ENCODE peak calls at places on chromosomes 12 and 14, in four cellular contexts. One of them, this sample, is unnamed.

GRCh38 chr12:108333898-108334699 is 5.0 kb downstream of the CMKLR1 start:
- DNase-seq in H4: peak; percentile 24
- DNase-seq in cardiac fibroblast: peak; percentile 5
- DNase-seq in activated CD4-positive, alpha-beta T cell treated with anti-CD3 and anti-CD28 coated beads for 36 hours: peak; percentile 34
- DNase-seq in this sample: peak; percentile 94

GRCh38 chr12:89138048-89138852 is 214.1 kb downstream of the DUSP6 start:
- DNase-seq in H4: no peak
- DNase-seq in activated CD4-positive, alpha-beta T cell treated with anti-CD3 and anti-CD28 coated beads for 36 hours: peak; percentile 45
- DNase-seq in cardiac fibroblast: peak; percentile 40
- DNase-seq in this sample: peak; percentile 27

GRCh38 chr12:58957298-58957697 is 37.0 kb upstream of the LRIG3 start:
- DNase-seq in cardiac fibroblast: no peak
- DNase-seq in H4: no peak
- DNase-seq in activated CD4-positive, alpha-beta T cell treated with anti-CD3 and anti-CD28 coated beads for 36 hours: no peak
- DNase-seq in this sample: no peak

GRCh38 chr14:76337619-76338545 is 38.1 kb upstream of the ESRRB start:
- DNase-seq in cardiac fibroblast: no peak
- DNase-seq in activated CD4-positive, alpha-beta T cell treated with anti-CD3 and anti-CD28 coated beads for 36 hours: no peak
- DNase-seq in H4: no peak
- DNase-seq in this sample: no peak

GRCh38 chr14:61632401-61633195 is 62.7 kb upstream of the HIF1A start:
- DNase-seq in H4: no peak
- DNase-seq in activated CD4-positive, alpha-beta T cell treated with anti-CD3 and anti-CD28 coated beads for 36 hours: no peak
- DNase-seq in cardiac fibroblast: no peak
- DNase-seq in this sample: peak; percentile 78

GRCh38 chr12:98656289-98657101 is 11.4 kb downstream of the APAF1 start:
- DNase-seq in cardiac fibroblast: no peak
- DNase-seq in H4: no peak
- DNase-seq in activated CD4-positive, alpha-beta T cell treated with anti-CD3 and anti-CD28 coated beads for 36 hours: peak; percentile 17
- DNase-seq in this sample: no peak

GRCh38 chr14:80136358-80136757 is 74.9 kb downstream of the DIO2 start:
- DNase-seq in H4: peak; percentile 31
- DNase-seq in activated CD4-positive, alpha-beta T cell treated with anti-CD3 and anti-CD28 coated beads for 36 hours: no peak
- DNase-seq in cardiac fibroblast: peak; percentile 6
- DNase-seq in this sample: peak; percentile 6

GRCh38 chr14:73804636-73805035 is 47.0 kb upstream of the PTGR2 start:
- DNase-seq in activated CD4-positive, alpha-beta T cell treated with anti-CD3 and anti-CD28 coated beads for 36 hours: no peak
- DNase-seq in cardiac fibroblast: no peak
- DNase-seq in H4: no peak
- DNase-seq in this sample: no peak

GRCh38 chr12:102503056-102503681 is 22.8 kb upstream of the IGF1 start:
- DNase-seq in cardiac fibroblast: no peak
- DNase-seq in H4: no peak
- DNase-seq in activated CD4-positive, alpha-beta T cell treated with anti-CD3 and anti-CD28 coated beads for 36 hours: no peak
- DNase-seq in this sample: no peak

GRCh38 chr14:91075553-91075952 is 15.1 kb upstream of the RPS6KA5 start:
- DNase-seq in cardiac fibroblast: no peak
- DNase-seq in activated CD4-positive, alpha-beta T cell treated with anti-CD3 and anti-CD28 coated beads for 36 hours: no peak
- DNase-seq in H4: no peak
- DNase-seq in this sample: no peak

GRCh38 chr12:108772247-108772646 is 40.9 kb upstream of the CORO1C start:
- DNase-seq in activated CD4-positive, alpha-beta T cell treated with anti-CD3 and anti-CD28 coated beads for 36 hours: no peak
- DNase-seq in cardiac fibroblast: no peak
- DNase-seq in H4: no peak
- DNase-seq in this sample: peak; percentile 88

GRCh38 chr12:85784096-85784720 is 52.0 kb downstream of the RASSF9 start:
- DNase-seq in H4: no peak
- DNase-seq in activated CD4-positive, alpha-beta T cell treated with anti-CD3 and anti-CD28 coated beads for 36 hours: no peak
- DNase-seq in cardiac fibroblast: no peak
- DNase-seq in this sample: no peak

GRCh38 chr14:95296595-95297365 is 22.9 kb downstream of the CLMN start:
- DNase-seq in cardiac fibroblast: no peak
- DNase-seq in H4: no peak
- DNase-seq in activated CD4-positive, alpha-beta T cell treated with anti-CD3 and anti-CD28 coated beads for 36 hours: no peak
- DNase-seq in this sample: no peak

GRCh38 chr14:100839573-100840175 is 13.8 kb downstream of the MEG3 start:
- DNase-seq in H4: no peak
- DNase-seq in cardiac fibroblast: no peak
- DNase-seq in activated CD4-positive, alpha-beta T cell treated with anti-CD3 and anti-CD28 coated beads for 36 hours: no peak
- DNase-seq in this sample: no peak

GRCh38 chr14:74712499-74713394 is at the start of the genes AREL1 and FCF1:
- DNase-seq in activated CD4-positive, alpha-beta T cell treated with anti-CD3 and anti-CD28 coated beads for 36 hours: peak; percentile 88
- DNase-seq in H4: peak; percentile 88
- DNase-seq in cardiac fibroblast: peak; percentile 92
- DNase-seq in this sample: peak; percentile 90

GRCh38 chr12:116144384-116144783 is 133.1 kb downstream of the MED13L start:
- DNase-seq in cardiac fibroblast: no peak
- DNase-seq in H4: no peak
- DNase-seq in activated CD4-positive, alpha-beta T cell treated with anti-CD3 and anti-CD28 coated beads for 36 hours: no peak
- DNase-seq in this sample: no peak

GRCh38 chr12:30428098-30428497 is 267.6 kb downstream of the IPO8 start:
- DNase-seq in H4: no peak
- DNase-seq in activated CD4-positive, alpha-beta T cell treated with anti-CD3 and anti-CD28 coated beads for 36 hours: no peak
- DNase-seq in cardiac fibroblast: no peak
- DNase-seq in this sample: no peak

GRCh38 chr12:76123301-76124212 is 39.1 kb upstream of the NAP1L1 start:
- DNase-seq in H4: no peak
- DNase-seq in cardiac fibroblast: peak; percentile 76
- DNase-seq in activated CD4-positive, alpha-beta T cell treated with anti-CD3 and anti-CD28 coated beads for 36 hours: no peak
- DNase-seq in this sample: peak; percentile 61

GRCh38 chr12:113860950-113861349 is 105.2 kb downstream of the RBM19 start:
- DNase-seq in H4: peak; percentile 88
- DNase-seq in activated CD4-positive, alpha-beta T cell treated with anti-CD3 and anti-CD28 coated beads for 36 hours: no peak
- DNase-seq in cardiac fibroblast: peak; percentile 94
- DNase-seq in this sample: peak; percentile 85

GRCh38 chr14:88013750-88014349 is 8.9 kb downstream of the GPR65 start:
- DNase-seq in cardiac fibroblast: peak; percentile 82
- DNase-seq in activated CD4-positive, alpha-beta T cell treated with anti-CD3 and anti-CD28 coated beads for 36 hours: peak; percentile 50
- DNase-seq in H4: peak; percentile 54
- DNase-seq in this sample: peak; percentile 62

GRCh38 chr12:62552906-62553556 is 86.4 kb downstream of the MON2 start:
- DNase-seq in cardiac fibroblast: no peak
- DNase-seq in activated CD4-positive, alpha-beta T cell treated with anti-CD3 and anti-CD28 coated beads for 36 hours: no peak
- DNase-seq in H4: no peak
- DNase-seq in this sample: no peak

GRCh38 chr12:55957106-55957859 is 8.6 kb downstream of the PMEL start:
- DNase-seq in activated CD4-positive, alpha-beta T cell treated with anti-CD3 and anti-CD28 coated beads for 36 hours: no peak
- DNase-seq in H4: no peak
- DNase-seq in cardiac fibroblast: no peak
- DNase-seq in this sample: no peak

GRCh38 chr12:4900327-4900726 is 9.4 kb upstream of the KCNA1 start:
- DNase-seq in activated CD4-positive, alpha-beta T cell treated with anti-CD3 and anti-CD28 coated beads for 36 hours: no peak
- DNase-seq in H4: peak; percentile 34
- DNase-seq in cardiac fibroblast: peak; percentile 26
- DNase-seq in this sample: peak; percentile 75

GRCh38 chr12:6539276-6540134 is 5.2 kb downstream of the GAPDH start:
- DNase-seq in activated CD4-positive, alpha-beta T cell treated with anti-CD3 and anti-CD28 coated beads for 36 hours: peak; percentile 40
- DNase-seq in H4: no peak
- DNase-seq in cardiac fibroblast: peak; percentile 48
- DNase-seq in this sample: peak; percentile 47

GRCh38 chr12:67069451-67070306 is 199.5 kb upstream of the CAND1 start:
- DNase-seq in cardiac fibroblast: no peak
- DNase-seq in H4: no peak
- DNase-seq in activated CD4-positive, alpha-beta T cell treated with anti-CD3 and anti-CD28 coated beads for 36 hours: peak; percentile 66
- DNase-seq in this sample: no peak

GRCh38 chr12:101877816-101878811 is 734 bp downstream of the DRAM1 start:
- DNase-seq in activated CD4-positive, alpha-beta T cell treated with anti-CD3 and anti-CD28 coated beads for 36 hours: no peak
- DNase-seq in H4: no peak
- DNase-seq in cardiac fibroblast: peak; percentile 35
- DNase-seq in this sample: peak; percentile 25

GRCh38 chr12:86613306-86613705 is 357.1 kb upstream of the MGAT4C start:
- DNase-seq in H4: no peak
- DNase-seq in cardiac fibroblast: peak; percentile 38
- DNase-seq in activated CD4-positive, alpha-beta T cell treated with anti-CD3 and anti-CD28 coated beads for 36 hours: no peak
- DNase-seq in this sample: peak; percentile 64

GRCh38 chr12:130754234-130755001 is 38.3 kb upstream of the RIMBP2 start:
- DNase-seq in cardiac fibroblast: no peak
- DNase-seq in H4: no peak
- DNase-seq in activated CD4-positive, alpha-beta T cell treated with anti-CD3 and anti-CD28 coated beads for 36 hours: no peak
- DNase-seq in this sample: no peak

GRCh38 chr14:67280506-67280905 is 39.3 kb downstream of the PALS1 start:
- DNase-seq in cardiac fibroblast: no peak
- DNase-seq in H4: no peak
- DNase-seq in activated CD4-positive, alpha-beta T cell treated with anti-CD3 and anti-CD28 coated beads for 36 hours: no peak
- DNase-seq in this sample: no peak

GRCh38 chr14:32226051-32226450 is 23.0 kb upstream of the RNU6-8 start:
- DNase-seq in H4: no peak
- DNase-seq in activated CD4-positive, alpha-beta T cell treated with anti-CD3 and anti-CD28 coated beads for 36 hours: no peak
- DNase-seq in cardiac fibroblast: no peak
- DNase-seq in this sample: no peak

GRCh38 chr12:74953697-74954096 is 255.9 kb downstream of the KCNC2 start:
- DNase-seq in cardiac fibroblast: no peak
- DNase-seq in H4: no peak
- DNase-seq in activated CD4-positive, alpha-beta T cell treated with anti-CD3 and anti-CD28 coated beads for 36 hours: no peak
- DNase-seq in this sample: no peak

GRCh38 chr12:108784270-108784669 is 53.0 kb upstream of the CORO1C start:
- DNase-seq in activated CD4-positive, alpha-beta T cell treated with anti-CD3 and anti-CD28 coated beads for 36 hours: no peak
- DNase-seq in cardiac fibroblast: no peak
- DNase-seq in H4: no peak
- DNase-seq in this sample: no peak

GRCh38 chr12:95998611-95999300 is 2.6 kb upstream of the HAL start:
- DNase-seq in activated CD4-positive, alpha-beta T cell treated with anti-CD3 and anti-CD28 coated beads for 36 hours: peak; percentile 70
- DNase-seq in cardiac fibroblast: peak; percentile 77
- DNase-seq in H4: peak; percentile 59
- DNase-seq in this sample: peak; percentile 47

GRCh38 chr12:131233737-131234474 is 280.2 kb downstream of the ADGRD1 start:
- DNase-seq in activated CD4-positive, alpha-beta T cell treated with anti-CD3 and anti-CD28 coated beads for 36 hours: no peak
- DNase-seq in H4: no peak
- DNase-seq in cardiac fibroblast: no peak
- DNase-seq in this sample: no peak

GRCh38 chr12:2084553-2085296 is 31.9 kb downstream of the CACNA1C start:
- DNase-seq in cardiac fibroblast: peak; percentile 87
- DNase-seq in H4: no peak
- DNase-seq in activated CD4-positive, alpha-beta T cell treated with anti-CD3 and anti-CD28 coated beads for 36 hours: no peak
- DNase-seq in this sample: peak; percentile 57

GRCh38 chr12:114167431-114167830 is 201.3 kb upstream of the RBM19 start:
- DNase-seq in H4: no peak
- DNase-seq in cardiac fibroblast: peak; percentile 44
- DNase-seq in activated CD4-positive, alpha-beta T cell treated with anti-CD3 and anti-CD28 coated beads for 36 hours: no peak
- DNase-seq in this sample: no peak

This sample was measured in LHCN-M2.